ENCODE peak calls at places on chromosomes 4 and X, in four cellular contexts. C is cardiac fibroblast, W is stomach, Q is vagina. R is an unnamed sample.

GRCh38 chr4:153115322-153116100 is 88.7 kb upstream of the TRIM2 start:
- DNase-seq in W (peak; percentile 62), Q (no peak), C (peak; percentile 80), R (no peak)

GRCh38 chrX:154600962-154601374 is 16.0 kb downstream of the CTAG1A start:
- DNase-seq in Q (no peak), C (peak; percentile 34), W (no peak), R (no peak)

GRCh38 chr4:87038837-87039715 is 104.3 kb downstream of the AFF1 start:
- DNase-seq in W (peak; percentile 32), Q (no peak), C (peak; percentile 91), R (no peak)

GRCh38 chr4:13159041-13159620 is 325.0 kb downstream of the RAB28 start:
- DNase-seq in C (no peak), W (no peak), Q (no peak), R (no peak)

GRCh38 chr4:138488527-138488926 is 246.4 kb upstream of the SLC7A11 start:
- DNase-seq in C (peak; percentile 55), Q (no peak), W (no peak), R (no peak)

GRCh38 chrX:124289443-124289842 is 43.0 kb upstream of the TEX13D start:
- DNase-seq in C (no peak), W (no peak), Q (no peak), R (no peak)

GRCh38 chr4:177511611-177512010 is 69.4 kb upstream of the AGA start:
- DNase-seq in Q (no peak), W (peak; percentile 70), C (no peak), R (no peak)

GRCh38 chr4:108622022-108622421 is 1.6 kb downstream of the RPL34 start:
- DNase-seq in Q (no peak), C (no peak), W (no peak), R (no peak)

GRCh38 chrX:23610491-23610890 is 56.8 kb upstream of the PRDX4 start:
- DNase-seq in W (no peak), C (peak; percentile 7), Q (no peak), R (no peak)

GRCh38 chrX:2559124-2559523 is 58.3 kb upstream of the DHRSX start:
- DNase-seq in W (no peak), C (no peak), Q (no peak), R (no peak)

GRCh38 chr4:185137233-185137925 is 5.7 kb upstream of the SLC25A4 start:
- DNase-seq in W (no peak), Q (no peak), C (no peak), R (no peak)

GRCh38 chr4:40190880-40191815 is 5.7 kb upstream of the RHOH start:
- DNase-seq in C (no peak), Q (no peak), W (no peak), R (no peak)

GRCh38 chr4:165439344-165439743 is 60.5 kb downstream of the CPE start:
- DNase-seq in W (no peak), C (no peak), Q (no peak), R (no peak)

GRCh38 chr4:158722291-158722916 is 792 bp downstream of the PPID start:
- DNase-seq in W (no peak), Q (no peak), C (peak; percentile 60), R (no peak)

DNA sequence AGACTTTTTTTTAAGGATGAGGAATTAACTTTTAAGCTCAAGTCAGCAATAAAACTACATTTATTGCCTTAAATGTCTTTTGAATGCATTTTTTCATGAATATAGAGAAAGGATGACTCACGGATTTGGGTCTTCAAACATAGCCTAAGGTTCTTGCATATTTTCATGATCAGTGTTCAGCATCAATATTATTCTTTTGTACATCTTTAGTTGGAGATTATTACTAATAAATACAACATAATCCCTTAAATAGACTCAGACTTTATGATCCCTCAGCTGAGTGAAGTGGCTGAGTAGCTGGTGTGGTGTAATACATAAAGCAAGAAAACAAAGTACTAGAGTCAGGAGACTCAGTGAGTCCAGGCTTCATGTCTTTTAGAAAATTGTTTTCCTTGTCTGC is 78.2 kb upstream of the UNC5C start:
- DNase-seq in Q (no peak), C (peak; percentile 51), W (no peak), R (no peak)
- TF ChIP-seq CTCF in Q (no peak), C (no peak), W (no peak), R (no peak)

DNA sequence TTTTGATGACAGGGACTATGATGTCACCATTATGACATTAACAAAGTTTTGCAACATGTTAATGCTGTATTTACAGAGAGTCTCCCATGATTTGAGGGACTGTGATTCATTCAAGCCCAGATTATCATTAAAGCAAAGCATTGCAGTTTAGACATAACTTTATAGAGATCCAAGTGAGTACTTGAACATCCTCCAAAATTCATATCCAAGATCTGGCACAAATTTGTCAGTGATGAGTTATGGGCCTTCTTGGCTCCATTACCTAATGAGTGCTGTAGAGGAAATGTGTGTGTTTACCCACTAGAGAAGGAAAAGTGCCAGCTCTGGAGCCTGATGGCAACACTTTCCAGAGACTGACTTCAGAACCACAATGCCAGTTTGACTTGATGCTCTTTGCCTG is 432.3 kb downstream of the GALNTL6 start:
- DNase-seq in C (no peak), W (no peak), Q (no peak), R (no peak)
- TF ChIP-seq CTCF in C (no peak), W (no peak), Q (no peak), R (no peak)

GRCh38 chrX:13733506-13733905 is 914 bp downstream of the TRAPPC2 start:
- DNase-seq in C (no peak), Q (no peak), W (no peak), R (no peak)

GRCh38 chrX:13732246-13733067 is 2.0 kb downstream of the TRAPPC2 start:
- DNase-seq in W (no peak), C (no peak), Q (no peak), R (no peak)

GRCh38 chrX:13734278-13735172 is at the start of the genes OFD1 and TRAPPC2:
- DNase-seq in Q (no peak), C (peak; percentile 94), W (peak; percentile 95), R (peak; percentile 84)
- TF ChIP-seq CTCF in Q (no peak), C (no peak), W (no peak), R (no peak)

DNA sequence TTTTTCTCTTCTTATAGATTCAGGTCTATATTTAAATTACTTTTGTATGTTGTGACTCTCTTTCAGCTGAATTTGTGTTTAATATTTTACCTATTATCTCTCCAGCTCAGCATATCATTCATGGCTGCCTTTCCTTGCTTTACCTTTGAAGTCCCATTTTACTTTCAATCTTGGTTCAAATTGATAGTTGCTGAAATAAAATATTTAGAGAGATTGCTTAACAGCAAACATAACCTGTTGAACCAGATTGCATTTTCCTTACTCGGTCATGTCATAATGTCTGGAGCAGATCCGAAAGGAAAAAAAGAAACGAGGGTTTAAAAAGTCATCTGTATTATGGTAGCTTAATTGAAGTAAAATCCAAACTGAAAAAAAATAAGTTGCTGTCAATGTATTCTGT is 94.1 kb downstream of the IL1RAPL2 start:
- DNase-seq in C (no peak), Q (no peak), W (no peak), R (no peak)
- TF ChIP-seq CTCF in C (no peak), Q (no peak), W (no peak), R (no peak)

GRCh38 chr4:2437475-2438215 is 18.9 kb downstream of the CFAP99 start:
- DNase-seq in W (no peak), Q (no peak), C (no peak), R (no peak)

GRCh38 chr4:2434420-2434819 is 15.7 kb downstream of the CFAP99 start:
- DNase-seq in Q (no peak), W (no peak), C (no peak), R (no peak)

GRCh38 chr4:2433609-2434350 is 15.0 kb downstream of the CFAP99 start:
- DNase-seq in C (no peak), W (no peak), Q (no peak), R (no peak)

GRCh38 chr4:2436761-2437474 is 18.2 kb downstream of the CFAP99 start:
- DNase-seq in Q (no peak), W (no peak), C (no peak), R (no peak)

DNA sequence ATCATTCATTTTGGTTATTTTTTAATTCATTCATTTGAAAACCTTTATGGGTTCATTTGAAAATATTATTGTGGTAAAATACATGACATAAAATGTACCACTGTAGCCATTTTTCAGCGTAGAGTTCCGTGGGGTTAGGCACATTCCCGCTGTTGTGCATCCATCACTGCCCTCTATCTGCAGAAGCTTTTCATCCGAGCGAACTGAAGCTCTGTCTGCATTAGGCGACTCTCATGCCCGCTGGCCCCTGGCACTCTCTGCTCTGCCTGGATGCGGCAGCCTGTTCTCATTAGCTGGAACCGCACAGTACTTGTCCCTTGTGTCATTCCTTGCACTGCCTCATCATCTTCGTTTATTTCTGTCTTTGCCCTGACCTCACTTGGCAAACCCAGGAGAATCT is 17.5 kb downstream of the CFAP99 start:
- DNase-seq in W (no peak), C (no peak), Q (no peak), R (no peak)
- TF ChIP-seq CTCF in W (no peak), C (no peak), Q (no peak), R (no peak)